ENCODE peak calls at places on chromosomes 11 and 22, in four cellular contexts. F, U, X and C are unnamed samples.
A peak's percentile ranks its signal among the peaks of the same experiment; 100 is the strongest.

GRCh38 chr11:2465201-2466068 is 20.6 kb downstream of the KCNQ1 start:
- DNase-seq in F (peak; percentile 20), X (no peak), U (no peak), C (no peak)

GRCh38 chr11:122258446-122258994 is 142.5 kb upstream of the BLID start:
- DNase-seq in F (no peak), X (peak; percentile 27), U (no peak), C (no peak)

GRCh38 chr11:120471131-120471530 is 40.4 kb upstream of the GRIK4 start:
- DNase-seq in F (no peak), U (no peak), X (peak; percentile 89), C (no peak)

GRCh38 chr11:12215192-12215591 is 104.8 kb downstream of the MICAL2 start:
- DNase-seq in X (no peak), U (no peak), F (no peak), C (no peak)

GRCh38 chr11:36075053-36075452 is 131.2 kb downstream of the LDLRAD3 start:
- DNase-seq in F (no peak), X (peak; percentile 88), U (no peak), C (no peak)

GRCh38 chr11:35142481-35143207 is 3.7 kb downstream of the CD44 start:
- DNase-seq in U (no peak), F (peak; percentile 58), X (peak; percentile 91), C (no peak)

GRCh38 chr11:46392421-46393230 is 1.1 kb upstream of the CHRM4 start:
- DNase-seq in U (no peak), F (peak; percentile 85), X (peak; percentile 71), C (no peak)

GRCh38 chr11:70695086-70695960 is 297.0 kb downstream of the CTTN start:
- DNase-seq in F (no peak), X (no peak), U (no peak), C (no peak)

GRCh38 chr11:74044538-74044937 is 35.7 kb upstream of the UCP3 start:
- DNase-seq in F (no peak), X (no peak), U (no peak), C (no peak)

GRCh38 chr11:67309166-67309565 is 5.8 kb downstream of the SSH3 start:
- DNase-seq in U (no peak), F (no peak), X (no peak), C (no peak)

GRCh38 chr11:78218707-78219492 is 30.2 kb downstream of the USP35 start:
- DNase-seq in U (no peak), X (no peak), F (no peak), C (peak; percentile 64)

GRCh38 chr11:1691027-1691877 is 5.7 kb upstream of the KRTAP5-6 start:
- DNase-seq in X (no peak), F (no peak), U (no peak), C (no peak)

DNA sequence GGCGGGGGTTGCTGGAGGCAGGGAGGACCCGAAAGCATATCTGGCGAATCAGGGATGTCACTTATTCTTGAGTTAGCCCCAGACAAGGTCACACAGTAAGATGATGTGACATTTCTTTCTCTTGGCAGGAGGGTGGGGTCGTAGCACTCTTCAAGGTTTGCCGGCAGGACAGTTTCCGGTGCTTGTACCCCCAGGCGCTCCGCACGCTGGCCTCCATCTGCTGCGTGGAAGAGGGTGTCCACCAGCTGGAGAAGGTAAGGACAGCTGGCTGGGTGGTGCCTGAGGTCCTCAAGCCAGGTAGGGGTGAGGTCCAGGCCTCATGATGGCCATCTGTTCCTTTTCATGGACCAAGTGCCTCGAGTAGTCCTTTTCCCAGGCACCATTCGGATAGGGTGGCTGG is 86.0 kb downstream of the INSC start:
- DNase-seq in F (no peak), U (no peak), X (no peak), C (no peak)
- H3K27me3 ChIP-seq in F (no peaks in the 10 kb centered on the region), U (no peaks in the 10 kb centered on the region), X (no peaks in the 10 kb centered on the region), C (no peaks in the 10 kb centered on the region)

DNA sequence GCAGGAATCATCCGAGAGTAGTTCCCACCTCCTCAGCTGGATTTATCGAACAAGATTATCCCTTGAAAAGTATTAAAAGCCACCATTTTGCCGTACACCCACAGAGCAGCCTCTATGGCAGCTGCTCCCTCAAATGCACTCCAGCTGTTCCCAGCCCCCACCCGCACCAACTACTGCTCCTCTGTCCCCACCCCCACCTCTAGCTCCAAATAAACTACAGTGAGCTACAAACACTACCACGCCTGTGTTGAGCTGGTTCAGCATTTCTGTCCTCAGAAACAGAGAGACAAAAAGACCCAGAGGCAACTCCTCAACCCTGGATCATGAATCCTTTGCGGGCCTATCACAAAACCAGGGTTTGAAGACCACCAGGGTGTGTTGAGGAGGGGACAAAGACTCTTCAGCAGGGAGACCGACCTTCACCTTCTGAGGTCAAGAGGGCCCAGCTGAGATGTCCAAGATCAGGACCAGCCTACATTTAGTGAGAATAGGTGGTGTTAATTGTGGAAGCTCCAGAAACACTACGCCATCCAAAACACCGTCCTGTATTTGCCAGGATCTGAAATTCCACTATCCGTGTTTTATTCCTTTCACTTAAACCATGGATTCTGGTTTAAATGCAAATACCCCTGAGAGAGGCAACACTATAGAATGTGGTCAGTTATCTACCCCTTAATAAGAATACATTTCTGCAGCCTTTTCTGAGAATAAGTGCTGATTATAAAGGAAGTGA is 195.9 kb downstream of the DSCAML1 start:
- DNase-seq in U (no peak), F (no peak), X (no peak), C (no peak)
- H3K27me3 ChIP-seq in U (peaks cover 73% of the 10 kb centered on the region), F (no peaks in the 10 kb centered on the region), X (no peaks in the 10 kb centered on the region), C (no peaks in the 10 kb centered on the region)

GRCh38 chr22:43345761-43346261 is 2.6 kb upstream of the SCUBE1 start:
- DNase-seq in F (no peak), X (no peak), U (no peak), C (no peak)

GRCh38 chr22:43341565-43341964 is 1.6 kb downstream of the SCUBE1 start:
- DNase-seq in X (no peak), F (no peak), U (no peak), C (no peak)

GRCh38 chr22:43345356-43345755 is 2.2 kb upstream of the SCUBE1 start:
- DNase-seq in X (no peak), F (no peak), U (no peak), C (no peak)

GRCh38 chr22:43342347-43343261 is 568 bp downstream of the SCUBE1 start:
- DNase-seq in X (no peak), U (no peak), F (no peak), C (no peak)

GRCh38 chr22:43343262-43343988 is at the start of gene SCUBE1:
- DNase-seq in F (peak; percentile 48), U (no peak), X (peak; percentile 25), C (no peak)
- H3K27me3 ChIP-seq in F (peaks cover 27% of the 10 kb centered on the region), U (peaks cover 98% of the 10 kb centered on the region), X (peaks cover 36% of the 10 kb centered on the region), C (peaks cover 9% of the 10 kb centered on the region)

GRCh38 chr11:11125618-11126017 is 227.4 kb downstream of the CSNK2A3 start:
- DNase-seq in X (no peak), F (no peak), U (no peak), C (no peak)
- H3K27me3 ChIP-seq in X (peaks cover 2% of the 10 kb centered on the region), F (no peaks in the 10 kb centered on the region), U (no peaks in the 10 kb centered on the region), C (no peaks in the 10 kb centered on the region)

DNA sequence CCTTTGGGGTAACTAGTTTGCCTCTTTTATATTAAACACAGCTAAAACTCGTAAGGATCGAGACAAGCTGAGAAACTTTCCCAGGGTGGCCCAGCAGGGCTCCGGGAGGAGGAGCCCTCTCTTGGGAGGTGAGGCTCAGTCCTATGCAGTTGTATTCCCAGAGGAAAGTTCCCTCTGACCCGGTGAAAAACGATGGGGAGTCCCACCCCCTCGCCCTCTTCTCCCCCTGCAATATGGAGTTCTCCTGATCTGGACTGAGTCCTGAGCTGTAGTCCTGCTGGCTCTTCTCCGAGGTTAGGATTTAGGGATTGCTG is 1.3 kb downstream of the NTM start:
- DNase-seq in X (no peak), F (no peak), U (no peak), C (no peak)
- H3K27me3 ChIP-seq in X (peaks cover 5% of the 10 kb centered on the region), F (peaks cover 7% of the 10 kb centered on the region), U (peaks cover 67% of the 10 kb centered on the region), C (no peaks in the 10 kb centered on the region)

GRCh38 chr11:117710211-117710610 is 86.8 kb downstream of the DSCAML1 start:
- DNase-seq in U (no peak), F (no peak), X (no peak), C (no peak)
- H3K27me3 ChIP-seq in U (peaks cover 87% of the 10 kb centered on the region), F (no peaks in the 10 kb centered on the region), X (no peaks in the 10 kb centered on the region), C (no peaks in the 10 kb centered on the region)

GRCh38 chr11:100525635-100526034 is 161.5 kb upstream of the ARHGAP42 start:
- DNase-seq in F (no peak), U (no peak), X (no peak), C (no peak)

GRCh38 chr11:100525197-100525596 is 161.9 kb upstream of the ARHGAP42 start:
- DNase-seq in U (no peak), X (no peak), F (no peak), C (no peak)

DNA sequence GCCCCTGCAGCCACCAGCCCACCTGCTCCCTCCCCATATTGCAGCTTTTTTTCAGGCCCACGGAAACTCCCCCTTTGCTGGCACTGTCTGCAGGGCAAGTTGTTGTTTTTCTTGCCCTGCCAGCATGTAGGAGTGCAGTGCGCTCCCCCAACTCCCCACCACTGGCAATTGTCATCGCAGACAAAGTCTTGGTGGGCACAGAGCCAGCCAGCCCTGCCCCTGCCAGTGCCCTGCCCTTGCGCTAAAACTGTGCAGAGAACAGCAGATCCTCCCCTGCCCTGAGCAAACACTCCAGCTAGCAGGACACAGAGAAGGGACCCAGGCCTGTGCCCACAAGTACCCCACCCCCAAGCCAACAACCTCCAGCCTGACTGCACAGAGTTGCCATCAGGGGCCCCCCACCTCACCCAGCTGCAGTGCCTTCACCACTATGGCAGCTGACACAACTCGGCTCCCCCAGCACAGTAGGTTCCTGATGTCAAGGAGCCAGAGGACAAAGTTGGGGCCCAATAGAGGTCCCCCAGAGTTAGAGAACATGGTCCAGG is 158.1 kb upstream of the ARHGAP42 start:
- DNase-seq in U (no peak), F (no peak), X (no peak), C (no peak)
- H3K27me3 ChIP-seq in U (no peaks in the 10 kb centered on the region), F (no peaks in the 10 kb centered on the region), X (no peaks in the 10 kb centered on the region), C (no peaks in the 10 kb centered on the region)